ENCODE peak calls at places on chromosome 10, in seven cellular contexts. One of them, this sample, is unnamed.

GRCh38 chr10:28906440-28906839 is 229.1 kb downstream of the BAMBI start:
- DNase-seq in GM23338: no peak
- DNase-seq in H9: no peak
- DNase-seq in astrocyte: peak; percentile 33
- DNase-seq in PC-3: peak; percentile 26
- DNase-seq in mammary epithelial cell: no peak
- DNase-seq in IMR-90: peak; percentile 79
- DNase-seq in this sample: no peak

GRCh38 chr10:126171555-126171954 is 216.7 kb downstream of the ADAM12 start:
- DNase-seq in H9: no peak
- DNase-seq in IMR-90: peak; percentile 79
- DNase-seq in mammary epithelial cell: no peak
- DNase-seq in astrocyte: peak; percentile 97
- DNase-seq in PC-3: no peak
- DNase-seq in GM23338: no peak
- DNase-seq in this sample: no peak

GRCh38 chr10:73494213-73494612 is 1.6 kb downstream of the PPP3CB start:
- DNase-seq in mammary epithelial cell: no peak
- DNase-seq in IMR-90: no peak
- DNase-seq in astrocyte: no peak
- DNase-seq in GM23338: no peak
- DNase-seq in PC-3: no peak
- DNase-seq in H9: no peak
- DNase-seq in this sample: no peak

GRCh38 chr10:119542357-119542989 is at the start of gene RGS10:
- DNase-seq in astrocyte: peak; percentile 69
- DNase-seq in mammary epithelial cell: peak; percentile 86
- DNase-seq in H9: peak; percentile 78
- DNase-seq in GM23338: peak; percentile 80
- DNase-seq in IMR-90: peak; percentile 72
- DNase-seq in PC-3: peak; percentile 67
- DNase-seq in this sample: peak; percentile 86

GRCh38 chr10:12707461-12708185 is 293.9 kb downstream of the CCDC3 start:
- DNase-seq in mammary epithelial cell: peak; percentile 78
- DNase-seq in IMR-90: peak; percentile 99
- DNase-seq in GM23338: peak; percentile 70
- DNase-seq in H9: peak; percentile 42
- DNase-seq in PC-3: peak; percentile 79
- DNase-seq in astrocyte: peak; percentile 98
- DNase-seq in this sample: peak; percentile 27

GRCh38 chr10:122457934-122458333 is 3.4 kb upstream of the HTRA1 start:
- DNase-seq in GM23338: no peak
- DNase-seq in PC-3: no peak
- DNase-seq in H9: no peak
- DNase-seq in mammary epithelial cell: no peak
- DNase-seq in astrocyte: no peak
- DNase-seq in IMR-90: no peak
- DNase-seq in this sample: no peak

GRCh38 chr10:47336387-47337134 is 11.6 kb upstream of the RBP3 start:
- DNase-seq in H9: no peak
- DNase-seq in astrocyte: no peak
- DNase-seq in mammary epithelial cell: no peak
- DNase-seq in IMR-90: peak; percentile 82
- DNase-seq in GM23338: no peak
- DNase-seq in PC-3: no peak
- DNase-seq in this sample: no peak

GRCh38 chr10:44864042-44864436 is 47.1 kb upstream of the TMEM72 start:
- DNase-seq in H9: peak; percentile 80
- DNase-seq in astrocyte: no peak
- DNase-seq in IMR-90: no peak
- DNase-seq in GM23338: peak; percentile 73
- DNase-seq in PC-3: peak; percentile 37
- DNase-seq in mammary epithelial cell: peak; percentile 23
- DNase-seq in this sample: no peak

GRCh38 chr10:132572545-132572937 is 35.0 kb downstream of the INPP5A start:
- DNase-seq in astrocyte: peak; percentile 32
- DNase-seq in mammary epithelial cell: no peak
- DNase-seq in IMR-90: peak; percentile 36
- DNase-seq in PC-3: peak; percentile 37
- DNase-seq in GM23338: no peak
- DNase-seq in H9: no peak
- DNase-seq in this sample: no peak

GRCh38 chr10:127908106-127908957 is 1.4 kb downstream of the PTPRE start:
- DNase-seq in H9: no peak
- DNase-seq in GM23338: no peak
- DNase-seq in astrocyte: peak; percentile 91
- DNase-seq in mammary epithelial cell: peak; percentile 71
- DNase-seq in IMR-90: peak; percentile 74
- DNase-seq in PC-3: peak; percentile 82
- DNase-seq in this sample: no peak

GRCh38 chr10:49359349-49360231 is 36.3 kb downstream of the DRGX start:
- DNase-seq in astrocyte: no peak
- DNase-seq in H9: peak; percentile 78
- DNase-seq in mammary epithelial cell: no peak
- DNase-seq in IMR-90: peak; percentile 12
- DNase-seq in GM23338: peak; percentile 62
- DNase-seq in PC-3: peak; percentile 44
- DNase-seq in this sample: no peak

GRCh38 chr10:112896273-112896672 is 53.8 kb upstream of the TCF7L2 start:
- DNase-seq in astrocyte: no peak
- DNase-seq in mammary epithelial cell: no peak
- DNase-seq in H9: no peak
- DNase-seq in PC-3: no peak
- DNase-seq in GM23338: no peak
- DNase-seq in IMR-90: peak; percentile 30
- DNase-seq in this sample: no peak

GRCh38 chr10:67841737-67842136 is 3.7 kb upstream of the DNAJC12 start:
- DNase-seq in GM23338: no peak
- DNase-seq in IMR-90: no peak
- DNase-seq in PC-3: no peak
- DNase-seq in mammary epithelial cell: no peak
- DNase-seq in H9: no peak
- DNase-seq in astrocyte: no peak
- DNase-seq in this sample: no peak

GRCh38 chr10:17201165-17202013 is at the start of gene TRDMT1:
- DNase-seq in IMR-90: peak; percentile 86
- DNase-seq in mammary epithelial cell: peak; percentile 90
- DNase-seq in H9: peak; percentile 87
- DNase-seq in astrocyte: peak; percentile 87
- DNase-seq in PC-3: peak; percentile 55
- DNase-seq in GM23338: peak; percentile 93
- DNase-seq in this sample: peak; percentile 76

GRCh38 chr10:110845756-110846620 is 25.7 kb upstream of the PDCD4 start:
- DNase-seq in H9: no peak
- DNase-seq in IMR-90: no peak
- DNase-seq in astrocyte: no peak
- DNase-seq in GM23338: no peak
- DNase-seq in mammary epithelial cell: no peak
- DNase-seq in PC-3: peak; percentile 6
- DNase-seq in this sample: no peak

GRCh38 chr10:68981074-68981473 is 7.5 kb upstream of the KIFBP start:
- DNase-seq in H9: no peak
- DNase-seq in astrocyte: no peak
- DNase-seq in IMR-90: no peak
- DNase-seq in mammary epithelial cell: no peak
- DNase-seq in PC-3: peak; percentile 46
- DNase-seq in GM23338: peak; percentile 44
- DNase-seq in this sample: no peak

GRCh38 chr10:47287365-47287802 is 12.6 kb upstream of the GDF10 start:
- DNase-seq in H9: no peak
- DNase-seq in mammary epithelial cell: no peak
- DNase-seq in astrocyte: no peak
- DNase-seq in IMR-90: no peak
- DNase-seq in GM23338: no peak
- DNase-seq in PC-3: peak; percentile 3
- DNase-seq in this sample: no peak

GRCh38 chr10:17229016-17229716 is 1.1 kb downstream of the VIM start:
- DNase-seq in GM23338: peak; percentile 46
- DNase-seq in IMR-90: peak; percentile 89
- DNase-seq in astrocyte: peak; percentile 81
- DNase-seq in PC-3: peak; percentile 40
- DNase-seq in H9: peak; percentile 64
- DNase-seq in mammary epithelial cell: peak; percentile 76
- DNase-seq in this sample: peak; percentile 25

GRCh38 chr10:43739171-43739570 is 90.5 kb upstream of the ZNF32 start:
- DNase-seq in H9: no peak
- DNase-seq in mammary epithelial cell: no peak
- DNase-seq in IMR-90: no peak
- DNase-seq in GM23338: no peak
- DNase-seq in PC-3: no peak
- DNase-seq in astrocyte: no peak
- DNase-seq in this sample: no peak

GRCh38 chr10:6407034-6407721 is 172.9 kb downstream of the PRKCQ start:
- DNase-seq in H9: peak; percentile 16
- DNase-seq in PC-3: no peak
- DNase-seq in GM23338: no peak
- DNase-seq in IMR-90: no peak
- DNase-seq in astrocyte: no peak
- DNase-seq in mammary epithelial cell: no peak
- DNase-seq in this sample: no peak

GRCh38 chr10:6406220-6407033 is 173.6 kb downstream of the PRKCQ start:
- DNase-seq in GM23338: peak; percentile 41
- DNase-seq in IMR-90: peak; percentile 37
- DNase-seq in H9: no peak
- DNase-seq in astrocyte: peak; percentile 20
- DNase-seq in mammary epithelial cell: peak; percentile 45
- DNase-seq in PC-3: peak; percentile 55
- DNase-seq in this sample: peak; percentile 33

GRCh38 chr10:6410830-6411229 is 169.2 kb downstream of the PRKCQ start:
- DNase-seq in PC-3: no peak
- DNase-seq in GM23338: no peak
- DNase-seq in H9: no peak
- DNase-seq in astrocyte: no peak
- DNase-seq in IMR-90: no peak
- DNase-seq in mammary epithelial cell: no peak
- DNase-seq in this sample: no peak

GRCh38 chr10:6409982-6410694 is 169.9 kb downstream of the PRKCQ start:
- DNase-seq in GM23338: peak; percentile 41
- DNase-seq in IMR-90: peak; percentile 76
- DNase-seq in mammary epithelial cell: peak; percentile 35
- DNase-seq in PC-3: no peak
- DNase-seq in astrocyte: peak; percentile 39
- DNase-seq in H9: no peak
- DNase-seq in this sample: peak; percentile 27

DNA sequence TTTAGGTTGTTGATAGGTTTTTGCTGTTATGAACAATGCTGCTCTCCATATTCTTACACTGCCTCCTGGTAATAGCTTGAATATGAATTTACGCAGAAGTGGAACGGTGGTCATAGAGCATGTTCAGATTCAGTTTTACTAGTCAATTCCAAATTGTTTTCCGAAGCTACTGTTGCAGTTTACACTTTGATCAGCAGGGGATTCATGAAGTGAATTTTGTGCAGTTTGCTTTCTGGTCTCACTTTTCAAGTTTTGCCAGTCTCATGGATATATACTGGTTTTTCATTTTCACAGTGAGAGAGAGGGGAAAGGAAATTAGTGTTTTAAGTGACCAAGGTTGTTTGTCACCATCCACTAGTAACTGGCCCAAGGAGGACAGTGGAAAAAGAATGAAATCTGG is 171.3 kb downstream of the PRKCQ start:
- DNase-seq in astrocyte: no peak
- DNase-seq in PC-3: no peak
- DNase-seq in H9: no peak
- DNase-seq in GM23338: no peak
- DNase-seq in IMR-90: no peak
- DNase-seq in mammary epithelial cell: no peak
- DNase-seq in this sample: no peak
- TF ChIP-seq CTCF in astrocyte: peak; percentile 23
- TF ChIP-seq CTCF in PC-3: peak; percentile 11
- TF ChIP-seq CTCF in H9: peak; percentile 37
- TF ChIP-seq CTCF in GM23338: peak; percentile 31
- TF ChIP-seq CTCF in IMR-90: no peak
- TF ChIP-seq CTCF in mammary epithelial cell: no peak
- TF ChIP-seq CTCF in this sample: no peak

DNA sequence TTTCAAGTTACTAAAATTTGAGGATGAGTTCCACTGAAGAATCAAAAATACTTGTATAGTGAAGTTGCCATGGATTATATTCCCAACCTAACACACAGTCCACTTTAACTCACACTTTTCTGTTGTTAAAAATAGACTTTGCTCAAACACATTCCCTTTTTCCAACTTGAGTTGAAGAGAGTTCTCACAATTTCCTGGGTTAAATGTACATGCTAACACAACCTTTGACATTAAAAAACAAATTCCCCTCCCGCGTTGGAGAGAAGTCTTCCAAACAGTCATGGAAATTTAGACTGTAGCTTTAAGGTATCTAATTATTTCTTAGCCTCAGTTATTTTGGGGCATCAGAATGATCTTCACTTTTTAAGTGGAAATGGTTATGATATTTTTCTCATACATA is 27.1 kb downstream of the SKIDA1 start:
- DNase-seq in GM23338: no peak
- DNase-seq in astrocyte: no peak
- DNase-seq in IMR-90: no peak
- DNase-seq in mammary epithelial cell: no peak
- DNase-seq in PC-3: no peak
- DNase-seq in H9: no peak
- DNase-seq in this sample: no peak
- H3K4me2 ChIP-seq in GM23338: peak overlapping the region; percentile 78
- H3K4me2 ChIP-seq in astrocyte: no peak overlapping the region
- H3K4me2 ChIP-seq in IMR-90: no peak overlapping the region
- H3K4me2 ChIP-seq in mammary epithelial cell: no peak overlapping the region
- H3K4me2 ChIP-seq in PC-3: no peak overlapping the region
- H3K4me2 ChIP-seq in H9: no peak overlapping the region
- H3K4me2 ChIP-seq in this sample: no peak overlapping the region

GRCh38 chr10:70125918-70126590 is 6.6 kb downstream of the AIFM2 start:
- DNase-seq in H9: no peak
- DNase-seq in mammary epithelial cell: no peak
- DNase-seq in PC-3: no peak
- DNase-seq in IMR-90: no peak
- DNase-seq in astrocyte: no peak
- DNase-seq in GM23338: no peak
- DNase-seq in this sample: no peak
- H3K27ac ChIP-seq in H9: no peak overlapping the region
- H3K27ac ChIP-seq in mammary epithelial cell: no peak overlapping the region
- H3K27ac ChIP-seq in PC-3: no peak overlapping the region
- H3K27ac ChIP-seq in IMR-90: no peak overlapping the region
- H3K27ac ChIP-seq in astrocyte: no peak overlapping the region
- H3K27ac ChIP-seq in GM23338: no peak overlapping the region
- H3K27ac ChIP-seq in this sample: no peak overlapping the region

DNA sequence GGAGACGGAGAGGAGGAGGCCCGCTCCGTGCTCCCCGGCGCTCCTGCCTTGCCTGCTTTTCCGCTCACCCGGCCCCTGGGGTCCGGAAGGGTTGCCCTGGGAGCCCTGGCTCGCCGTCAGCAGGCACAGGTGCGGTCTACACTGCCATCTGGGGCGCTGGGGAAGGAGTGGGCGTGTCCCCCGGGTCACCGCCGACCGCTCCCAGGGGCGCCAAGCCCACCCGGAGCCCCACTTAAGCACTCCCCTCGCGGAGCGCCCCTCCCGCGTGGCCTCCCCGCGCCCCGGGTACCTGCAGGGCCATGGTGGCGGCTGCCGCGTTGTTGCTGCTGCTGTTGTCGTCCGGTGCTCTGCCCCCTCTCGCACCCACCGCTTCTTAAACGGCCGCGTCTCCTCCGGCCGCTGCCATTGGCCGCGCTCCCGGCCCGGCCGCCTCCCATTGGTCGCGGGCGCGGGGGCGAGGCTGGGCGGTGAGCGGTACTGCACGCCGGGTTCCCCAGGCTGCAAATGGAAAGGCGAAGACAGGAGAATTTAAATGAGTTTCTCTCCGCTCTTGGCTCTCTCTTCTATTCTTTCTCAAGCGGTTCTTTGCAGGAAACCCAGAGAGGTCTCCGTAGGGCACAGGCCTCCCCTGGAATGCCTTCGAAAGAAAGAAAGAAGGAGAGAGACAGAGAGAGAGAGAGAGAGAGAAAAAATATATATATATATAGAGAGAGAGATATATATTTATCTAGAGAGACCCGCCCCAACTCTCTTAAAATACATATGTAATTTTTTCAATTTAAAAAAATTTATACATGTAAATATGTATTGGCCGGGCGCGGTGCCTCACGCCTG is at the start of gene ACBD7:
- DNase-seq in GM23338: peak; percentile 94
- DNase-seq in PC-3: peak; percentile 77
- DNase-seq in astrocyte: peak; percentile 51
- DNase-seq in mammary epithelial cell: peak; percentile 80
- DNase-seq in H9: peak; percentile 93
- DNase-seq in IMR-90: peak; percentile 61
- DNase-seq in this sample: peak; percentile 85
- TF ChIP-seq CTCF in GM23338: peak; percentile 9
- TF ChIP-seq CTCF in PC-3: no peak
- TF ChIP-seq CTCF in astrocyte: no peak
- TF ChIP-seq CTCF in mammary epithelial cell: peak; percentile 18
- TF ChIP-seq CTCF in H9: peak; percentile 57
- TF ChIP-seq CTCF in IMR-90: peak; percentile 26
- TF ChIP-seq CTCF in this sample: peak; percentile 24

This sample was measured in MM.1S.